ENCODE peak calls at places on chromosomes 11 and 22, in four cellular contexts. R is A549, E is H1, P is HepG2. Z is an unnamed sample.

GRCh38 chr11:113806403-113806802 is 26.8 kb downstream of the CLDN25 start:
- DNase-seq in R (peak), E (no peak), P (peak), Z (peak)

GRCh38 chr11:87722756-87723599 is 452.3 kb downstream of the RAB38 start:
- DNase-seq in R (peak), E (no peak), P (peak), Z (peak)

GRCh38 chr11:46555269-46556054 is 38.4 kb downstream of the AMBRA1 start:
- DNase-seq in R (no peak), E (no peak), P (no peak), Z (no peak)

GRCh38 chr22:44462246-44463015 is 35.6 kb downstream of the RTL6 start:
- DNase-seq in R (no peak), E (no peak), P (no peak), Z (no peak)

GRCh38 chr22:31055322-31056159 is 25.6 kb upstream of the SMTN start:
- DNase-seq in R (peak), E (no peak), P (peak), Z (no peak)

GRCh38 chr11:105910095-105910715 is 111.8 kb downstream of the MSANTD4 start:
- DNase-seq in R (no peak), E (no peak), P (no peak), Z (no peak)

GRCh38 chr11:68040121-68040956 is 1.5 kb downstream of the TCIRG1 start:
- DNase-seq in R (peak), E (peak), P (peak), Z (no peak)

GRCh38 chr22:47372596-47373385 is 610.3 kb downstream of the TBC1D22A start:
- DNase-seq in R (no peak), E (no peak), P (no peak), Z (no peak)

GRCh38 chr11:747176-748006 is at the start of gene TALDO1:
- DNase-seq in R (peak), E (peak), P (peak), Z (peak)

GRCh38 chr11:8871283-8871775 is 39.7 kb upstream of the AKIP1 start:
- DNase-seq in R (peak), E (no peak), P (peak), Z (no peak)

GRCh38 chr11:13277719-13278619 is at the start of gene BMAL1:
- DNase-seq in R (no peak), E (no peak), P (no peak), Z (no peak)

GRCh38 chr11:118997627-118998387 is at the start of gene CENATAC:
- DNase-seq in R (peak), E (peak), P (peak), Z (peak)

GRCh38 chr11:127066426-127067090 is 66.0 kb upstream of the KIRREL3 start:
- DNase-seq in R (no peak), E (no peak), P (no peak), Z (no peak)

GRCh38 chr11:96748639-96749370 is 359.0 kb downstream of the JRKL start:
- DNase-seq in R (no peak), E (no peak), P (no peak), Z (no peak)

GRCh38 chr11:61793084-61793828 is 545 bp downstream of the FEN1 start:
- DNase-seq in R (peak), E (no peak), P (peak), Z (no peak)

GRCh38 chr11:17923213-17923612 is 89.6 kb downstream of the SERGEF start:
- DNase-seq in R (no peak), E (no peak), P (no peak), Z (no peak)

GRCh38 chr11:119459293-119459976 is 36.5 kb upstream of the THY1 start:
- DNase-seq in R (no peak), E (no peak), P (no peak), Z (no peak)

GRCh38 chr22:35051791-35052190 is 14.2 kb upstream of the ISX start:
- DNase-seq in R (no peak), E (no peak), P (no peak), Z (no peak)

GRCh38 chr22:50114221-50114981 is 24.6 kb downstream of the MOV10L1 start:
- DNase-seq in R (no peak), E (no peak), P (no peak), Z (no peak)

GRCh38 chr11:32099516-32099915 is 8.6 kb downstream of the RCN1 start:
- DNase-seq in R (no peak), E (no peak), P (no peak), Z (no peak)

GRCh38 chr11:127627629-127628462 is 627.3 kb upstream of the KIRREL3 start:
- DNase-seq in R (no peak), E (no peak), P (no peak), Z (no peak)

GRCh38 chr11:15969281-15969680 is 387.1 kb downstream of the SOX6 start:
- DNase-seq in R (peak), E (no peak), P (peak), Z (peak)
- TF ChIP-seq POLR2A in R (no peak), E (no peak), P (no peak), Z (peak)

DNA sequence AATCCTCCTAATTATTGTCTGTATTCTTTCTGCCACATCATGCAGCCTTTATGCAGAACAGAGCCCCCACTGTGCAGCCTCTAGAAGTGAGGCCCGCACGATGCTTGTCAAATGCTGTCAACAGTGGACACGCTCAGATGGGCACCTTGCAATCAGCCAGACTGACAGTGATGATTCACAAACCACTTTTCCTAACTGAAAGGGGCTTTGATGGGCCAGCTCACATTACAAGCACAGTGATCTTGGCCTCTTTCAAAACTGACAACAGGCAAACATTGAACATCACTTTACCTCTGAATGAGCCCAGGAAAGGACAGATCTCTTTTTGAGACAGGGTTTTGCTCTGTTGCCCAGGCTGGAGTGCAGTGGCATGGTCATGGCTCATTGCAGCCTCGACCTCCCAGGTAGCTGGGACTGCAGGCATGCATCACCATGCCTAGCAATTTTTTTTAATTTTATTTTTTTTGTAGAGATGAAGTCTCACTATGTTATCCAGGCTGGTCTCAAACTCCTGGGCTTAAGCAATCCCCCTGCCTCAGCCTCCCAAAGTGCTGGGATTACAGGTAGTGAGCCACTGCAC is 18.0 kb upstream of the E2F8 start:
- DNase-seq in R (no peak), E (no peak), P (no peak), Z (no peak)
- TF ChIP-seq PHF8 in R (no peak), E (no peak), P (no peak), Z (no peak)

GRCh38 chr11:124896821-124897391 is 759 bp downstream of the ROBO4 start:
- DNase-seq in R (no peak), E (no peak), P (no peak), Z (no peak)

GRCh38 chr11:124897681-124898680 is at the start of gene ROBO4:
- DNase-seq in R (no peak), E (no peak), P (peak), Z (no peak)

GRCh38 chr11:124898711-124899110 is 1.0 kb upstream of the ROBO4 start:
- DNase-seq in R (no peak), E (no peak), P (peak), Z (no peak)

GRCh38 chr11:124900464-124900863 is 2.8 kb upstream of the ROBO4 start:
- DNase-seq in R (peak), E (no peak), P (peak), Z (no peak)

GRCh38 chr11:124899376-124900145 is 1.9 kb upstream of the ROBO4 start:
- DNase-seq in R (no peak), E (no peak), P (no peak), Z (no peak)
- TF ChIP-seq POLR2A in R (no peak), E (no peak), P (no peak), Z (no peak)

DNA sequence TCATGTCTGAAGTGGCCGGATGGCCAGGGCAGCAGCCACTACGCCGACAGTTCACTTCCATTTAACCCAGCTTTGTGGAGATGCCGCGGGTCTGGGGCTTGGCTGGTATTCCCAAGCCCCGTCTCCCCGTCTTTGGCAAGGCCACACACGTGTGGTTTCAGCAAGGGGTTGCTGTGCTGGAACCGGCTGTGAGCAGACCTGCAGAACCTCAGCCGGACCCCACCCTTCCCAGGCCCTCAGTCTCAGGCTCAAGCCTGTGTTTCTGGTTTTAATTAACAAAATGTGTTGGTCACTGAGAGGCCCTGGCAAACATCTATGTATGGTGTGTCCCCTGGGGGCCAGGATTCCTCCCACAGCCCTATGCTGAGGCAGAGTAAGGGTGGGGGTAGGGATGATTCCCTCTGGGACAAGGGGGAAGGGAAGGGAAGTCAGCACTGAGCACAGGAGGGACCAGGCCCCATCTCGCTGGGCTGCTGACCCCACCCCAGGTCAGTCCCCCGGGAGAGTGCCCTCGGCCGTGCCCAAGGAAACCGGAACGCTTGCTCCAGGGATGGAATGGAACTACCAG is 9.3 kb downstream of the OSBPL5 start:
- DNase-seq in R (no peak), E (no peak), P (no peak), Z (no peak)
- TF ChIP-seq PHF8 in R (no peak), E (no peak), P (no peak), Z (no peak)

DNA sequence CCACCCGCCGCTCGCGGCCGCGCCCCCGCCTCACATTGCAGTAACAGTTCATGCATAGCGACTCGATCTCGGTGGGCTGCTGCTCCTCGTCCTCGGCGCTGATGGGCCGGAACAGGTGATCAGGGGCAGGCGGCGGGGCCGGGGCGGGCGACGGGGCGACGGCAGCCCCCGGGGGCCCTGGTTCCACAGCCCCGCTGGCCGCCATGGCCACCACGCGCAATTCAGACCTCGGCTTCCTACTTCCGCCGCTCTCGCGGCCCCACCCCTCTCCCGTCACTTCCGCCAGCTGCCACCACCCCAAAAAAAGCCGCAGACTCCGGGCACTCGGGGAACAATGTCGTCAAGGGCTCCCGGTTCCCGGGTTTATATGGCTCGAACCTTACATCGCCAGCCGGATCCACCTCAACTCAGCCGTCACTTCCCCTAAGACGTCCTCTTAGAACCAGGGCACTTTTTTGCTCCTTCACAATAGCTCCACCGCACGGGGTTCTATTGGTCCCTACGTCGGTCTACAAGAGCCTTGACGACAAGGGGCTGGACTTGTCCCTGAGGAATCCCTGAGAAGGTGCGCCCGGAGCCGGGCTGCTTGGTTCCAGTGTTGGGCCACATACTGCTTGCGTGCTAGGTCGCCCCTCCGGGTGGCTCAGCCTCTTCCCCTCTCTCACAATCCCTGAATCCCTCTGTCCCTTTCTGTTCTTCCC is at the start of gene ZPR1:
- DNase-seq in R (peak), E (no peak), P (peak), Z (peak)
- TF ChIP-seq POLR2A in R (peak), E (no peak), P (peak), Z (peak)

GRCh38 chr22:20551805-20552449 is 44.5 kb downstream of the MED15 start:
- DNase-seq in R (no peak), E (no peak), P (peak), Z (no peak)
- TF ChIP-seq PHF8 in R (no peak), E (no peak), P (no peak), Z (no peak)

GRCh38 chr11:75585271-75585670 is 23.2 kb downstream of the SERPINH1 start:
- DNase-seq in R (no peak), E (no peak), P (no peak), Z (no peak)

GRCh38 chr11:75579841-75580240 is 17.8 kb downstream of the SERPINH1 start:
- DNase-seq in R (no peak), E (no peak), P (no peak), Z (no peak)

GRCh38 chr11:75583710-75584658 is 21.9 kb downstream of the SERPINH1 start:
- DNase-seq in R (no peak), E (no peak), P (no peak), Z (peak)

GRCh38 chr11:75582461-75582934 is 20.4 kb downstream of the SERPINH1 start:
- DNase-seq in R (no peak), E (no peak), P (no peak), Z (no peak)

GRCh38 chr11:75582935-75583709 is 21.1 kb downstream of the SERPINH1 start:
- DNase-seq in R (peak), E (no peak), P (no peak), Z (peak)
- TF ChIP-seq POLR2A in R (peak), E (peak), P (no peak), Z (peak)

DNA sequence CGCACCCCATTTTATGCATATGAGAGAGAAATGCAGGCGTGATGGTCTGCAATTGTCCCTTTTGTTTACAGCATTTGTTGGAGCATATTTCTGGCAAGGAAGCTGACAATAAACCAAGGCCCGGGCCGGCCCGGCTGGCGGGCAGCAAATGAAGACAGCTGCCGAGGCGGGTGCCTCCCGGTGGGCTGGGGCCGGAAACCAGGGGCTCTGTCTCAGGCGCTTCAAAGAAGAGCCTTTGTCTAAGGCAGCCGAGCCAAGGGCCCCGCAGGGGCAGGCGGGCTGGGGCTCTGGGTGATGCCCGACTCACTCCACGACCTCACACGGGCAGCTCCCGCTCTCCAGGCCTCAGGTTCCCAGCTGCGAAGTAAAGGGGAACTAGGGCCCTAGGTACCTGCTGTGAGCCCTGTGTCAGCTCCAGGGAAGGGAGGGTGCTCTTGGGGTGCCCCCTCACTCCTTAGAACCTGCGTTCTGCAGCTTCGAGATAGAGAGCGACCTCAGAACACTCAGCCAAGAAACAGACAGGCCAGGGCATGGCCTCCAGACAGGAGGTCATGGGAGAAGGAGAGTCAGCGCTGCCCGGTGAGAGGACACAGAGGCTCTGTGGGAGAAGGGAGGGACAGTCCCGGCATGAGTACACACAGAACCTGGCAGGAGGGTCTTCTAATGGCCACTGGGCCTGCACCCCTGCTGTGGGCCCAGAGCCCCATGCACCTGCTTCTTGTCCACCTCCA is 2.4 kb downstream of the LINC01488 start:
- DNase-seq in R (no peak), E (no peak), P (no peak), Z (no peak)
- TF ChIP-seq PHF8 in R (no peak), E (no peak), P (no peak), Z (no peak)

Z was measured in K562.